ENCODE peak calls at places on chromosomes 4 and X, in ten cellular contexts. X is fibroblast of lung, E is Karpas-422, K is hepatocyte, M is esophagus muscularis mucosa, O is H9, I is DND-41, B is SJSA1, N is Peyer's patch, H is heart right ventricle. A is an unnamed sample.

GRCh38 chr4:48033825-48034413 is 17.3 kb downstream of the NIPAL1 start:
- DNase-seq in N (no peak), K (peak; percentile 31), X (no peak), H (no peak), B (peak; percentile 39), O (no peak), M (no peak), I (peak; percentile 23), E (peak; percentile 91), A (no peak)

GRCh38 chr4:89469930-89470375 is 162.4 kb upstream of the GPRIN3 start:
- DNase-seq in H (no peak), K (no peak), E (no peak), O (no peak), X (peak; percentile 97), M (no peak), B (peak; percentile 45), N (no peak), I (no peak), A (no peak)

GRCh38 chr4:167359711-167360110 is 125.4 kb upstream of the SPOCK3 start:
- DNase-seq in M (no peak), E (no peak), I (no peak), K (no peak), B (no peak), O (no peak), X (no peak), N (no peak), H (no peak), A (no peak)

GRCh38 chr4:45518832-45519231 is 605.0 kb downstream of the GABRG1 start:
- DNase-seq in H (no peak), X (no peak), I (no peak), N (no peak), O (peak; percentile 37), K (no peak), E (no peak), M (no peak), B (no peak), A (no peak)

GRCh38 chr4:123096038-123096437 is 173.6 kb upstream of the NUDT6 start:
- DNase-seq in B (no peak), E (peak; percentile 85), M (no peak), X (peak; percentile 20), I (no peak), O (no peak), K (no peak), N (no peak), H (no peak), A (no peak)

GRCh38 chrX:108131471-108131870 is 39.9 kb downstream of the ATG4A start:
- DNase-seq in E (no peak), K (no peak), O (no peak), H (no peak), M (no peak), X (no peak), I (no peak), B (peak; percentile 37), N (no peak), A (no peak)

GRCh38 chr4:110418641-110419040 is 57.3 kb upstream of the ENPEP start:
- DNase-seq in B (no peak), N (no peak), O (peak; percentile 77), E (peak; percentile 53), H (peak; percentile 6), I (no peak), X (no peak), K (no peak), M (no peak), A (no peak)

GRCh38 chr4:1043658-1044468 is 32.4 kb downstream of the FGFRL1 start:
- DNase-seq in N (peak; percentile 66), I (no peak), B (peak; percentile 97), X (peak; percentile 99), H (peak; percentile 80), O (peak; percentile 82), E (no peak), M (peak; percentile 97), K (peak; percentile 96), A (peak; percentile 97)

GRCh38 chrX:45479835-45480422 is 279.3 kb upstream of the DIPK2B start:
- DNase-seq in M (no peak), H (no peak), I (no peak), B (peak; percentile 50), E (no peak), X (peak; percentile 89), K (peak; percentile 13), N (no peak), O (no peak), A (no peak)

DNA sequence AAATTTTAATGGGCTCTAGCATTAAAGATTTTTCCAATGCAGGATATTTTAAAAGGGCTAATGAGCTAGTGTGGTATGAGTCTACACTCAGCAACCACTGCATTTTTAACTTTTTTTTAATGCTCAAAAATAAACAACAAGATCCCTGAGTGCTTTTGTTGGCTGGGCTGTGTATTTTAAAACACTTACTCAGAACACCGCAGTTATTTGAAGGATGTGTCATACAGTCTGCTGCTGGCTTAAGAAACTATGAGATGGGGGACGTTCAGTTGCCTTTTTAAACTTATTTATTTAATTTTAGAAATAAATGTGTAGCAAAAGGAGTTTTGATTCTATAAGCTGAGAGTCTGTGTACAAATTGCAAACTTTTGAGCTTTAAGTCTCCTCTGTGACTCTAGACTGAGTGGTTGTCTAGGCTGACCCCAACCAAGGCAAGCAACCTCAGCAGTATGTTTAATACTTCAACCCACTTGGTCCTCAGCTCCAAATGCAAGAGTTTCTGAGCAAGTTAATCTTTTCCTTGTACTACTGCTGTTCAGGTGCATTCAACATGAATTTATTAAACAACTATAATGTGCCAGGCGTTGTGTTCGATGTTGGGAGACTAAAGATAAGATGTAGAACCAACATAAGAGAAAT is 278.6 kb upstream of the DIPK2B start:
- DNase-seq in O (no peak), M (no peak), X (peak; percentile 92), K (no peak), I (no peak), H (no peak), B (peak; percentile 46), N (no peak), E (no peak), A (no peak)
- H3K27ac ChIP-seq in O (no peak overlapping the region), M (peak overlapping the region; percentile 18), X (peak overlapping the region; percentile 91), K (peak overlapping the region; percentile 77), I (no peak overlapping the region), H (no peak overlapping the region), B (peak overlapping the region; percentile 99), N (no peak overlapping the region), E (no peak overlapping the region), A (no peak overlapping the region)

DNA sequence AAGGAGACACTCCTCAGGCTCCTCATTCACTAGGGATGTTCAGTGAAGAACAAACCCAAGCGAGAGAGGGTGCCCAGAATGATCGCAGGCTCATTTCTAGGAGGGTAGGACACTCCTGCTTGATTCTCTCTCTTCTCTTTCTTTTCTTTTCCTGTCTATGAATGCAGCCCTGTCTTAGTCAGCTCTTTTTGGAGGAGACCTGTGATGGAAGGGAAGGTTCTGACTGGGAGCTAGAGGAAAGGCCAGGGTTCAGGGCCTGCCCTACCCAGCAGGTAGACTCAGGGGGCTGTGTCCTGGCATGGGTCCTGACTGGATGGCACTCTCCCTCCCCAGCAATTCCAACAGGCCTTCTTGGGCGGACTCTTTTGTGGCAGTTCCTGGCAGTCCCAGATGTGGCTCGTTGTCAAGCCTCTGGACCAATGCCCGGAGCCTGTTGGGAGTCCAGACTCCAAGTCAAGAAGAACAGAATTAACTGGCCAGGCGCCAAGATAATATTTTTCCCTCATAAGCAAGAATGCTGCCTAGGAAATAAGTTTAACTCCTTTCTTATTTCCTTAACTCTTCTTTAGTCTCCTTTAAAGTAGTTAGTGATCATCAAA is 139.4 kb upstream of the SCML1 start:
- DNase-seq in O (no peak), N (peak; percentile 75), X (peak; percentile 77), B (no peak), H (peak; percentile 77), M (no peak), I (no peak), E (no peak), K (peak; percentile 35), A (peak; percentile 93)
- H3K27ac ChIP-seq in O (no peak overlapping the region), N (peak overlapping the region; percentile 45), X (no peak overlapping the region), B (no peak overlapping the region), H (peak overlapping the region; percentile 53), M (peak overlapping the region; percentile 52), I (no peak overlapping the region), E (no peak overlapping the region), K (no peak overlapping the region), A (peak overlapping the region; percentile 73)

DNA sequence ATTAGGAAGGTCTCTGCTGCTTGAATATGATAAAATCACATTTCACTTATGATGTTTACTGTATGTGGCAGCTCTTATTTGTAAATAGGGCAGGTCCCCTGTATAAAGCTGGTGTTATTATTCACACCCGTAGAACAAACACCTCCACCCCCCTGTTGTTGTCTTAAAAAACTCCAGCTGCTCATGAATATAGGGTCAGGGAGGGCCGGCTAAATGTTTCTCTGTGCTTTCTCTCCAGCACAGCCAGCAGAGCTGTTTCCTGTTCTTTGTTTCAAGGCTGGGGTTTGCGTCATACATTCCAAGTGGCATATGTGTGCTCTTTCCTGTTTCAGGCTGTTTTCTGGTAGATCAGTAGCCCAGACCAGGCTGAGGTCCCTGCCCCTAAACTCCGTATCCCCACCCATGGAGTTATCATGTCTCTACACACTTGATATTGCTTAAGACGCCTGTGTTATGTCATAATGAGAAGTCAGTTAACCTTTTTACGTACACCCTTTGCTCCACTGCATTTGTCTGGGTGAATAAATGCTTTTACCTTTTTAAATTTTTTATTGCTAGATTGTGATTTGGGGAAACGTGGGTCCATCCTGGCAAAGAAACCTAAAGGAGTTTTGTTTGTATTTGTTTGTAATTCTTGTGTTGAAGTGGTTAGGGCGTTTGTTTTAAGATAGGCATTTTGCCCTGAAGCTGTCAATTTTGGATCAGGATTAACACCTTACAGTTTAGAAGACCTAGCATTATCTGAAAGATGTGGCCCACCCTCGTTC is 3.2 kb downstream of the KLF3 start:
- DNase-seq in X (peak; percentile 98), H (peak; percentile 40), K (peak; percentile 94), M (peak; percentile 96), E (peak; percentile 38), B (peak; percentile 81), N (peak; percentile 68), O (peak; percentile 93), I (peak; percentile 39), A (peak; percentile 80)
- H3K27ac ChIP-seq in X (peak overlapping the region; percentile 90), H (peak overlapping the region; percentile 99), K (peak overlapping the region; percentile 97), M (peak overlapping the region; percentile 100), E (no peak overlapping the region), B (peak overlapping the region; percentile 88), N (peak overlapping the region; percentile 97), O (peak overlapping the region; percentile 97), I (peak overlapping the region; percentile 52), A (peak overlapping the region; percentile 97)

GRCh38 chr4:173040200-173040599 is 128.4 kb upstream of the GALNT7 start:
- DNase-seq in H (no peak), B (no peak), E (no peak), N (no peak), O (no peak), I (no peak), M (no peak), X (peak; percentile 60), K (no peak), A (no peak)

GRCh38 chr4:173038192-173038896 is 130.3 kb upstream of the GALNT7 start:
- DNase-seq in X (no peak), H (no peak), B (no peak), K (no peak), N (no peak), E (no peak), M (no peak), I (no peak), O (no peak), A (no peak)

GRCh38 chr4:173039617-173040176 is 128.9 kb upstream of the GALNT7 start:
- DNase-seq in B (no peak), N (no peak), M (no peak), I (no peak), X (peak; percentile 18), O (no peak), H (no peak), E (no peak), K (no peak), A (no peak)

GRCh38 chr4:173044340-173044739 is 124.3 kb upstream of the GALNT7 start:
- DNase-seq in K (no peak), E (no peak), N (no peak), O (no peak), M (no peak), H (no peak), X (no peak), I (no peak), B (no peak), A (no peak)

GRCh38 chr4:173041482-173041881 is 127.1 kb upstream of the GALNT7 start:
- DNase-seq in E (no peak), B (no peak), I (no peak), H (no peak), X (no peak), O (no peak), N (no peak), M (no peak), K (no peak), A (no peak)
- H3K27ac ChIP-seq in E (no peak overlapping the region), B (no peak overlapping the region), I (no peak overlapping the region), H (peak overlapping the region; percentile 51), X (no peak overlapping the region), O (no peak overlapping the region), N (no peak overlapping the region), M (no peak overlapping the region), K (no peak overlapping the region), A (no peak overlapping the region)